ENCODE peak calls at places on chromosomes 2 and 18, in four cellular contexts. One of them, this sample, is unnamed.

GRCh38 chr2:241895732-241896641 is 26.5 kb downstream of the RTP5 start:
- DNase-seq in ovary: peak
- DNase-seq in body of pancreas: peak
- DNase-seq in NB4: peak
- DNase-seq in this sample: peak

GRCh38 chr2:134671498-134671897 is 47.3 kb downstream of the TMEM163 start:
- DNase-seq in ovary: no peak
- DNase-seq in body of pancreas: no peak
- DNase-seq in NB4: no peak
- DNase-seq in this sample: no peak

GRCh38 chr18:28204154-28204553 is 27.2 kb upstream of the CDH2 start:
- DNase-seq in ovary: no peak
- DNase-seq in body of pancreas: no peak
- DNase-seq in NB4: no peak
- DNase-seq in this sample: no peak

GRCh38 chr2:127957240-127957639 is 70.6 kb downstream of the SAP130 start:
- DNase-seq in ovary: no peak
- DNase-seq in body of pancreas: no peak
- DNase-seq in NB4: no peak
- DNase-seq in this sample: no peak

GRCh38 chr2:158009425-158009824 is 92.3 kb upstream of the UPP2 start:
- DNase-seq in ovary: no peak
- DNase-seq in body of pancreas: peak
- DNase-seq in NB4: peak
- DNase-seq in this sample: no peak

GRCh38 chr18:79609841-79610281 is 69.7 kb upstream of the CTDP1 start:
- DNase-seq in ovary: peak
- DNase-seq in body of pancreas: peak
- DNase-seq in NB4: no peak
- DNase-seq in this sample: no peak

GRCh38 chr2:42804338-42804737 is 12.0 kb upstream of the HAAO start:
- DNase-seq in ovary: no peak
- DNase-seq in body of pancreas: no peak
- DNase-seq in NB4: peak
- DNase-seq in this sample: no peak

GRCh38 chr2:179539112-179539511 is 274.5 kb upstream of the SESTD1 start:
- DNase-seq in ovary: no peak
- DNase-seq in body of pancreas: no peak
- DNase-seq in NB4: no peak
- DNase-seq in this sample: no peak

GRCh38 chr2:66851449-66851872 is 416.5 kb downstream of the MEIS1 start:
- DNase-seq in ovary: no peak
- DNase-seq in body of pancreas: peak
- DNase-seq in NB4: no peak
- DNase-seq in this sample: no peak

GRCh38 chr2:85737481-85737880 is 16.3 kb upstream of the ATOH8 start:
- DNase-seq in ovary: peak
- DNase-seq in body of pancreas: peak
- DNase-seq in NB4: no peak
- DNase-seq in this sample: peak

GRCh38 chr2:150204449-150204848 is 283.0 kb downstream of the RND3 start:
- DNase-seq in ovary: no peak
- DNase-seq in body of pancreas: no peak
- DNase-seq in NB4: peak
- DNase-seq in this sample: no peak

GRCh38 chr2:158228943-158229508 is 127.3 kb downstream of the UPP2 start:
- DNase-seq in ovary: no peak
- DNase-seq in body of pancreas: no peak
- DNase-seq in NB4: peak
- DNase-seq in this sample: no peak

GRCh38 chr2:3267869-3268704 is 109.5 kb downstream of the EIPR1 start:
- DNase-seq in ovary: peak
- DNase-seq in body of pancreas: no peak
- DNase-seq in NB4: no peak
- DNase-seq in this sample: no peak

GRCh38 chr2:189024861-189025618 is 50.9 kb downstream of the COL3A1 start:
- DNase-seq in ovary: no peak
- DNase-seq in body of pancreas: no peak
- DNase-seq in NB4: peak
- DNase-seq in this sample: no peak

GRCh38 chr2:240823449-240824336 is 3.7 kb upstream of the KIF1A start:
- DNase-seq in ovary: no peak
- DNase-seq in body of pancreas: no peak
- DNase-seq in NB4: no peak
- DNase-seq in this sample: no peak

GRCh38 chr2:45748239-45748638 is 96.8 kb downstream of the PRKCE start:
- DNase-seq in ovary: no peak
- DNase-seq in body of pancreas: no peak
- DNase-seq in NB4: no peak
- DNase-seq in this sample: peak

GRCh38 chr2:220994841-220995240 is 577.3 kb downstream of the EPHA4 start:
- DNase-seq in ovary: no peak
- DNase-seq in body of pancreas: no peak
- DNase-seq in NB4: no peak
- DNase-seq in this sample: no peak

GRCh38 chr2:114550895-114551793 is 108.7 kb downstream of the DPP10 start:
- DNase-seq in ovary: peak
- DNase-seq in body of pancreas: peak
- DNase-seq in NB4: peak
- DNase-seq in this sample: peak

DNA sequence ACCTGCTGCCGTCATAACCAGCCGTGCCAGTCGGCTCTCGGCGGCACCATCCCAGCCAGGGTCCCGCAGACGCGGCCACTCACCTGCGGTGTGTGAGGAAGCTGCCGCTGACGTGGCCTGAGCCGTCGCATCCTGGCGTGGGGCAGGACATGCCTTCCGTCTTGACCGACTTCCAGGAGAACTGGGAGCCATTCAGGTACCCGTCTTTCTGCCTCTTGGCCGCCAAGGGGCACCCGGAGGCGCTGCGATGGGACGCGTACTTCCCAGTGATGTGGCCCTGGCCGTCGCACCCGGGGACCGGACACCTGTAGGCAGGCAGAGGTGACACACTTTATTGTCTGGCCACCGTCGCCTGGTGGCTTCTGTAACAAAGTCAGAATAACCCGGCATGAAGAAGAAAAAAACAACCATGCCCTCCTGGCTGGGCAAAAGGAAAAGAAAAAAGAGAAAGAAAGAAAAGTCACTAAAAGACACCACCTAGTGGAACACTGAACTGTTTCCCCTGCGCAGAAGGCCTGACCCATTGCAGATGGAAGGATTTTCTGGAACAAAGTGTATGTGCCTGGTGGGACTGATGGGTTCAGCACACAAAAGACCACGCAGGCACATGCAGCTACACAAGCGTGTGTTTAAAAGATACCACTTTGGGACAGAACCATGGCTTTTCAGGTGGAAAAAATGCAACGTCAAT is 94.9 kb upstream of the PXDN start:
- DNase-seq in ovary: no peak
- DNase-seq in body of pancreas: no peak
- DNase-seq in NB4: peak
- DNase-seq in this sample: peak
- TF ChIP-seq CTCF in ovary: no peak
- TF ChIP-seq CTCF in body of pancreas: no peak
- TF ChIP-seq CTCF in NB4: peak
- TF ChIP-seq CTCF in this sample: no peak

GRCh38 chr2:46915281-46915810 is at the start of gene MCFD2:
- DNase-seq in ovary: no peak
- DNase-seq in body of pancreas: peak
- DNase-seq in NB4: no peak
- DNase-seq in this sample: no peak
- TF ChIP-seq POLR2A in ovary: no peak
- TF ChIP-seq POLR2A in body of pancreas: no peak
- TF ChIP-seq POLR2A in NB4: no peak
- TF ChIP-seq POLR2A in this sample: no peak

DNA sequence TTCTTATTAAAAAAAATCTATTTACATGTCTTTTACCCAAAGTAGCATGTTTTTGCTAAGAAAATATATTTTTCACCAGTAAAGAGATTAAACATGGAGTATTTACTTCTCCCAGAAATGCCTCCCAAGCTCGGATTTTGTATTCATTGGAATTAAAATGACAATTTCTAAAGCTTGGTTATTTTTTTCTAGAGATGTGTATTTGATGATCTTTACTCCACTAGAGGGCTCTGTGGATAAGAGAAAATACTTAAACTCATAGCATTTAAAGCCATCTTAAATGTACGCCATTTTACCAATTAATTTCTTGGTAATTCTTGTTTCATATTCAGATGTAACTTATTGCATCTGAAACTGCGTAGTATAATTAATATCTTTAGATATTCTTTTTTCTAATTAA is 461.4 kb downstream of the GALR1 start:
- DNase-seq in ovary: no peak
- DNase-seq in body of pancreas: no peak
- DNase-seq in NB4: peak
- DNase-seq in this sample: no peak
- TF ChIP-seq CTCF in ovary: no peak
- TF ChIP-seq CTCF in body of pancreas: no peak
- TF ChIP-seq CTCF in NB4: peak
- TF ChIP-seq CTCF in this sample: no peak

DNA sequence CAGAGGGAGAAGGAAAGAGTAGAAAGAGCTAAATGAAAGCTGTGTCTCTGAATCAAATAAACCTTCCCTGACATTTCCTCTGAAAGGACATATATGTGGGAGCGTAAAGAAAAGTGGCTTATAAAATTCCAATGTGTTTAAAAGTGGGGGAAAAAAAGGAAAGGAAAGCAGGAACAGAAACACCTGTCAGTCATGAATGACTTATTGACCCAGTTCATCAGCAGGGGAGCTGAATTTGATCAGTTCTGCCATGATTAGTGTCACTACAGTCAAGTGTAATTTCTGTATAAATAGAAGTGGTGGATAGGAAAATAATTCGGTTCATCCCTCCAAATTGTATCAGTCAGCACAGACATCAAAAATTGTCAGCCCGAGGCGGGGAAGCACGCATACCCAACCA is 382.5 kb downstream of the ERBB4 start:
- DNase-seq in ovary: no peak
- DNase-seq in body of pancreas: no peak
- DNase-seq in NB4: no peak
- DNase-seq in this sample: no peak
- TF ChIP-seq POLR2A in ovary: no peak
- TF ChIP-seq POLR2A in body of pancreas: no peak
- TF ChIP-seq POLR2A in NB4: no peak
- TF ChIP-seq POLR2A in this sample: no peak

GRCh38 chr2:196759378-196759706 is 40.1 kb downstream of the GTF3C3 start:
- DNase-seq in ovary: no peak
- DNase-seq in body of pancreas: no peak
- DNase-seq in NB4: no peak
- DNase-seq in this sample: no peak

DNA sequence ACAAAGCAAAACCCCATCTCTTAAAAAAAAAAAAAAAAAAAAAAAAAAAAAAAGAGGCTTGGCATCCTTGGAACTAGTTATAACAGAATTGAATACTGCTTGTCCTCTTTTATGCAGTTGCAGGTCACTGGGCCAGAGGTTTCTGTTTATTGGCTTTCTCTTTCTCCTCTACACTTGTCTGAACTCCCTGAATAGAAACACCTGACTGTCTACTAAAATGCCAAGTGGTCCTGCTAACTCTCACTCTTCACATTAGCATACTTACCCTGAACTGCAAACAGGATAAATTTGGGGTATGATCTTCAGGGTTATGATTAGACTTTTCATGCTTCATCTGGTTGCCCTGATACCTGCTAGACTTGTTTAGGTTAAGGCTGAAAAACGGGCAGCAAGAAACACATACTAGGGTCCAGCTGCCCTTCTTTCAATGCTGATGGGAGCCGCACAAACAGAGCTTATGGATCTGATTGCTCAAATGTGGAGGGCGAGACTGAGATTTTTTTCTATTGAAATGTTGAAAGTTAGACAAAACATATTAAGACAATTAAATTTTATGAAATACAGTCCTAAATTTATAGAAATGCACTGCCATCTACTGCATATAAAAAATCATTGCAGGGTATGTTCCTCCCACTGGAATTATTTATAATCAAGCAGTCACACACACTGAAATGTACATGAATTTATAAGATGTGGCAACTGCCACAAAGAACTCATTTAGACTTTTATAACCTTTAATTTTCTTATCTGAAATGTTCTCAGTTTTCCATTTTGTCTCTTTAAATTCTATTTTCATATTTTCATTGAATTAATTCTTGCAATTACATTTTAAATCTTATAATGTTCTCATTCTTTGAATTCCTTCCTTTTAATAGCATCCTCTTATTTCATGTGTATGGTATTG is 40.8 kb downstream of the GTF3C3 start:
- DNase-seq in ovary: no peak
- DNase-seq in body of pancreas: no peak
- DNase-seq in NB4: no peak
- DNase-seq in this sample: no peak
- TF ChIP-seq CTCF in ovary: no peak
- TF ChIP-seq CTCF in body of pancreas: no peak
- TF ChIP-seq CTCF in NB4: no peak
- TF ChIP-seq CTCF in this sample: peak

DNA sequence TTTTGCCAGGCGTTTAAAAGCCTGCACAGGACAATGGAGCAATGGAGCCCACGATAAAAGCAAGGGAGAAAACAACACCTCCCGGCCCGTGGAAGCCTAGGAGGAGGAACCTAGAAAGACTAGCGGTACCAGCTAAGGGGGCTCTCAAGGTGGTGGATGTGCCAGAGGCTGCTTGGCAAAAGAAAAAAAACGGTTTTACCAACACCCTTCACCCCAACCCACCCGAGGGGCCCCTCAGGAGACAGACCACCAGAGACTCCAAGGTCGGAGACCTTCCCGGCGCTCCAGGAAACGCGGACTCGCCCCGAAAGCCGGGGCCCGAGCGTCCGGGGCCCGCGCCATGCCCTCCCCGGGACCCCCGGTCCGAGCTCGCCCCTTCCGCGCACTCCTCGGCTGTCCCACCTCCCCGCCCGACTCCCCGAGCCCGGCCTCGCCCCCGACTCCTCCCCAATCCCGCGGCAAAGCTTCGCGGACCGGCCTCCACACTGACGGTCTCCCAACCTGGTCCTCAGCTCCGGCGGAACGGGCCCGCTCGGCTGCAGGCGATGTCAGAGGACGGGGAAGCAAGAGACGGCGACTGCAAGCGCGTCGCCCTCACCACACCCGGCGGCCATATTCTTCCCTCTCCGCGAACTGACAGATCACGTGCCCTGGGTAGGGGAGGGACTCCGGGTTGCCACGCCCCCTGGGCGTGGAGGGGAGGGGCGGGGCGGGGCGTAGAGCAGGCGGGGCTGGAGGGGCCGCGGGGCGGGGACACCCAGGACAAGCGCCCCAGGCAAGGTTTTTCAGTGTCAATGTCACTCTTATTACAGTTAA is at the start of gene KIDINS220:
- DNase-seq in ovary: peak
- DNase-seq in body of pancreas: peak
- DNase-seq in NB4: peak
- DNase-seq in this sample: peak
- TF ChIP-seq POLR2A in ovary: peak
- TF ChIP-seq POLR2A in body of pancreas: peak
- TF ChIP-seq POLR2A in NB4: peak
- TF ChIP-seq POLR2A in this sample: peak

GRCh38 chr2:70248810-70249438 is 496 bp upstream of the TIA1 start:
- DNase-seq in ovary: peak
- DNase-seq in body of pancreas: peak
- DNase-seq in NB4: no peak
- DNase-seq in this sample: peak
- TF ChIP-seq CTCF in ovary: no peak
- TF ChIP-seq CTCF in body of pancreas: no peak
- TF ChIP-seq CTCF in NB4: no peak
- TF ChIP-seq CTCF in this sample: no peak

This sample was measured in tibial nerve.